ENCODE peak calls at places on chromosomes 5 and 9, in five cellular contexts. Z, F, Q, U and M are unnamed samples.

GRCh38 chr5:37370550-37370863 is 399 bp downstream of the NUP155 start:
- DNase-seq in Z (no peak), F (no peak), U (peak; percentile 57), Q (no peak), M (no peak)

GRCh38 chr9:114030364-114030763 is 47.7 kb downstream of the AMBP start:
- DNase-seq in F (no peak), Z (no peak), Q (no peak), U (no peak), M (no peak)

GRCh38 chr9:445033-445432 is 230.4 kb downstream of the DOCK8 start:
- DNase-seq in Z (no peak), Q (no peak), F (no peak), U (no peak), M (no peak)

GRCh38 chr5:56019306-56020272 is 24.8 kb upstream of the IL6ST start:
- DNase-seq in F (no peak), U (no peak), Q (no peak), Z (no peak), M (peak; percentile 40)

GRCh38 chr5:114152656-114153360 is 209.1 kb upstream of the KCNN2 start:
- DNase-seq in Z (no peak), F (no peak), Q (no peak), U (no peak), M (peak; percentile 53)

GRCh38 chr9:110180713-110181434 is 27.1 kb downstream of the C9orf152 start:
- DNase-seq in Z (no peak), Q (no peak), F (peak; percentile 83), U (no peak), M (peak; percentile 80)

GRCh38 chr9:94874316-94874715 is 147.8 kb downstream of the AOPEP start:
- DNase-seq in F (no peak), Z (no peak), U (no peak), Q (peak; percentile 1), M (peak; percentile 84)

GRCh38 chr5:179680014-179680779 is 637 bp downstream of the CBY3 start:
- DNase-seq in Z (no peak), F (peak; percentile 98), U (no peak), Q (no peak), M (no peak)

GRCh38 chr9:38227061-38227540 is 158.1 kb upstream of the SHB start:
- DNase-seq in Q (peak; percentile 65), Z (peak; percentile 82), U (peak; percentile 75), F (peak; percentile 17), M (peak; percentile 93)

GRCh38 chr5:17067657-17068392 is 131.7 kb upstream of the MYO10 start:
- DNase-seq in Q (no peak), U (no peak), Z (no peak), F (no peak), M (no peak)

GRCh38 chr5:143121135-143121474 is 282.4 kb downstream of the NR3C1 start:
- DNase-seq in F (no peak), U (no peak), Z (no peak), Q (no peak), M (no peak)
- TF ChIP-seq USF2 in F (no peak), U (no peak), Z (no peak), Q (no peak), M (no peak)

GRCh38 chr5:129249891-129250290 is 155.3 kb downstream of the ISOC1 start:
- DNase-seq in U (no peak), F (no peak), Z (no peak), Q (no peak), M (no peak)
- H2AFZ ChIP-seq in U (no peak overlapping the region), F (no peak overlapping the region), Z (no peak overlapping the region), Q (no peak overlapping the region), M (no peak overlapping the region)

GRCh38 chr5:116475232-116475828 is 99.3 kb downstream of the SEMA6A start:
- DNase-seq in Q (no peak), F (no peak), Z (no peak), U (no peak), M (no peak)
- TF ChIP-seq USF2 in Q (no peak), F (no peak), Z (no peak), U (no peak), M (no peak)

DNA sequence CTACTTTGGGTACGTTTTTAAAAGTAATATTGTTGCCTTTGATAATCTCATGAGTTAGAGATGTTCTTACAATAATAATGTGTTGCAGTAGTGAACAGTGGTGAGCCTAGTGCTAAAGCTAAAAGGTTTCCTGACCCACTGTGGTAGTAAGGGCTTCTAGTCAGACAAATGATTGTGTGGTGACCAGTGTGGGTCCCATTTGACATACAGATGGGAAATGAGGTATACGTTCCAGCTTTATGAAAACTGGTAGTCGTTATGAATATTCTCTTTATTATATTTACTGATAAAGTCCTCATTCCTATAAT is 1.8 kb upstream of the RFX3 start:
- DNase-seq in Q (no peak), F (peak; percentile 3), U (no peak), Z (no peak), M (no peak)
- H2AFZ ChIP-seq in Q (no peak overlapping the region), F (no peak overlapping the region), U (no peak overlapping the region), Z (peak overlapping the region; percentile 88), M (no peak overlapping the region)

DNA sequence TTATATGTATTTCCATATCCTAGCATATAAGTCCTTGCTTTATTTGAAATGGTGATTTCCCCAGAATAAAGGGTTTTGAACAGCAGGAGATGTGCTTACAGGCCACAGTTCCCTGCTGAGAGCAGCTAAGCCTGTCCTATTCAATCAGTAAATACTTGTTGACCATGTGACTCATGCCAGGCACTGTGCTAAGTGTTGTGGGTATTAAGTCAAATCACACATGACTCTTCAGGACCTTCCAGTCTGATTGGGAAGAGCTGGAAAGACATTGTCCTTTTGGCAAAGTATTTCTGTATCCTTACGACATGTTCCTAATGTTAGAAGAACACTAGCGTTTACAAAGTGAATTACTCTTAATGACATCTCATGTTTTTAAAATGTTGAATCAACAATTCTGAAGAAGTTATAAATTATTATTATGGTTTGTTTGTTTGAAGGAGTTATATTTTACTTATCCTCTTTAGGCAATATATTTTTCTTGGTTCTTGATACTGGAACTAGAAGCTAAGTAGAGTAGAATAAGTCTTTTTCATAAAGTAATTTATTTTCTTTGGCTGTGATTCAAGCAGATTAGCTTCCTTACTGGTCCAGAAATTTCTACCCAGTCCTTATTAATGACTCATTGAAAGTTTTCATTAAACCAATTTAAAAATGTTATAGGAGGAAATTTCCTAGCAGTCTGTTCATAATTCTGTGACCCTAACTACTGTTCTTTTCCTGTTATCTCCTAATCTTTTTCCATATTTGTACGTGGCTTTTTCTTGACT is 82.1 kb downstream of the GAPVD1 start:
- DNase-seq in Q (no peak), F (no peak), U (no peak), Z (no peak), M (peak; percentile 76)
- TF ChIP-seq USF2 in Q (peak; percentile 78), F (no peak), U (no peak), Z (no peak), M (peak; percentile 59)

GRCh38 chr5:66642538-66642937 is 46.3 kb downstream of the MAST4 start:
- DNase-seq in F (no peak), Q (no peak), U (no peak), Z (no peak), M (no peak)

GRCh38 chr5:66646570-66646969 is 50.4 kb downstream of the MAST4 start:
- DNase-seq in U (peak; percentile 28), Z (no peak), F (no peak), Q (no peak), M (no peak)

GRCh38 chr5:66647146-66647856 is 51.1 kb downstream of the MAST4 start:
- DNase-seq in Q (no peak), F (no peak), Z (no peak), U (no peak), M (no peak)

GRCh38 chr5:66645039-66645438 is 48.8 kb downstream of the MAST4 start:
- DNase-seq in F (no peak), Z (no peak), Q (no peak), U (no peak), M (no peak)

GRCh38 chr5:66643383-66643782 is 47.2 kb downstream of the MAST4 start:
- DNase-seq in U (no peak), F (no peak), Z (no peak), Q (no peak), M (no peak)
- H2AFZ ChIP-seq in U (no peak overlapping the region), F (no peak overlapping the region), Z (no peak overlapping the region), Q (no peak overlapping the region), M (no peak overlapping the region)

GRCh38 chr5:135140805-135141204 is 106.8 kb upstream of the PITX1 start:
- DNase-seq in Z (no peak), F (no peak), Q (no peak), U (no peak), M (peak; percentile 51)
- TF ChIP-seq USF2 in Z (no peak), F (no peak), Q (no peak), U (no peak), M (no peak)

DNA sequence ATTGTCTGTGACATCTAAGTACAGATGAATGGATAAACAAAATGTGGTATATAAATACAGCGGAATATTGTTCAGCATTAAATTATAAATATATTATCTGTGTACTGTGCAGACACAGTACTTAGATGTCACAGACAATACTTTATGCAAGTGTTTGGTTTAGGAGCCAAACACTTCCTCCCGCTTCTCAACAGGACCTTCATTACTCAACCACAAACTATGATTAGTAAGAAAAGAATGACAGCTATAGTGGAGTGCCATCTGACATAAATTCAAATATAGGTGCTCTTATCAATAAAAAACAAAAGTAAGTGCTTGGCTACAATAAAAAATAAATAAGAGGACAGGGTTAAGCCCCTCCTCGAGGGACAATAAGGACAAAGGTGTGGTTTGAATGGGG is 38.9 kb upstream of the STX17 start:
- DNase-seq in U (no peak), Q (no peak), F (no peak), Z (no peak), M (no peak)
- H2AFZ ChIP-seq in U (no peak overlapping the region), Q (no peak overlapping the region), F (no peak overlapping the region), Z (no peak overlapping the region), M (no peak overlapping the region)

GRCh38 chr5:154534457-154535050 is 56.5 kb upstream of the HAND1 start:
- DNase-seq in Q (peak; percentile 39), Z (no peak), U (no peak), F (no peak), M (no peak)
- TF ChIP-seq USF2 in Q (no peak), Z (no peak), U (no peak), F (no peak), M (no peak)

GRCh38 chr5:44389410-44389879 is at the start of gene FGF10:
- DNase-seq in F (no peak), U (peak; percentile 19), Z (no peak), Q (no peak), M (no peak)
- H2AFZ ChIP-seq in F (no peak within 1 kb of the TSS), U (peak within 1 kb of the TSS; percentile 63), Z (no peak within 1 kb of the TSS), Q (peak within 1 kb of the TSS; percentile 96), M (peak within 1 kb of the TSS; percentile 72)